ENCODE peak calls at places on chromosomes 2 and 18, in nine cellular contexts. One of them, this sample, is unnamed.

GRCh38 chr2:240163056-240163714 is 22.7 kb upstream of the OTOS start:
- DNase-seq in esophagus muscularis mucosa: no peak
- DNase-seq in fibroblast of the aortic adventitia: no peak
- DNase-seq in heart right ventricle: no peak
- DNase-seq in PC-9: no peak
- DNase-seq in epithelial cell of esophagus: no peak
- DNase-seq in spleen: peak; percentile 58
- DNase-seq in right cardiac atrium: no peak
- DNase-seq in foreskin fibroblast: no peak
- DNase-seq in this sample: no peak

GRCh38 chr18:73552171-73552570 is 595.5 kb downstream of the FBXO15 start:
- DNase-seq in esophagus muscularis mucosa: no peak
- DNase-seq in fibroblast of the aortic adventitia: no peak
- DNase-seq in heart right ventricle: no peak
- DNase-seq in PC-9: no peak
- DNase-seq in epithelial cell of esophagus: no peak
- DNase-seq in spleen: no peak
- DNase-seq in right cardiac atrium: no peak
- DNase-seq in foreskin fibroblast: no peak
- DNase-seq in this sample: no peak

GRCh38 chr2:21261591-21261990 is 137.8 kb downstream of the TDRD15 start:
- DNase-seq in esophagus muscularis mucosa: peak; percentile 72
- DNase-seq in fibroblast of the aortic adventitia: no peak
- DNase-seq in heart right ventricle: no peak
- DNase-seq in PC-9: no peak
- DNase-seq in epithelial cell of esophagus: no peak
- DNase-seq in spleen: no peak
- DNase-seq in right cardiac atrium: no peak
- DNase-seq in foreskin fibroblast: no peak
- DNase-seq in this sample: no peak

GRCh38 chr2:224958466-224958857 is 83.8 kb downstream of the DOCK10 start:
- DNase-seq in esophagus muscularis mucosa: no peak
- DNase-seq in fibroblast of the aortic adventitia: peak; percentile 84
- DNase-seq in heart right ventricle: no peak
- DNase-seq in PC-9: no peak
- DNase-seq in epithelial cell of esophagus: no peak
- DNase-seq in spleen: no peak
- DNase-seq in right cardiac atrium: no peak
- DNase-seq in foreskin fibroblast: peak; percentile 88
- DNase-seq in this sample: no peak

GRCh38 chr2:177272765-177273164 is 8.2 kb upstream of the NFE2L2 start:
- DNase-seq in esophagus muscularis mucosa: no peak
- DNase-seq in fibroblast of the aortic adventitia: no peak
- DNase-seq in heart right ventricle: no peak
- DNase-seq in PC-9: no peak
- DNase-seq in epithelial cell of esophagus: no peak
- DNase-seq in spleen: no peak
- DNase-seq in right cardiac atrium: no peak
- DNase-seq in foreskin fibroblast: no peak
- DNase-seq in this sample: no peak

GRCh38 chr2:191488135-191488534 is 189.8 kb upstream of the NABP1 start:
- DNase-seq in esophagus muscularis mucosa: no peak
- DNase-seq in fibroblast of the aortic adventitia: no peak
- DNase-seq in heart right ventricle: no peak
- DNase-seq in PC-9: peak; percentile 59
- DNase-seq in epithelial cell of esophagus: peak; percentile 89
- DNase-seq in spleen: no peak
- DNase-seq in right cardiac atrium: peak; percentile 34
- DNase-seq in foreskin fibroblast: peak; percentile 12
- DNase-seq in this sample: no peak

GRCh38 chr2:112989611-112990010 is 11.8 kb downstream of the IL36G start:
- DNase-seq in esophagus muscularis mucosa: no peak
- DNase-seq in fibroblast of the aortic adventitia: no peak
- DNase-seq in heart right ventricle: no peak
- DNase-seq in PC-9: no peak
- DNase-seq in epithelial cell of esophagus: no peak
- DNase-seq in spleen: no peak
- DNase-seq in right cardiac atrium: no peak
- DNase-seq in foreskin fibroblast: no peak
- DNase-seq in this sample: no peak

GRCh38 chr2:191665286-191665685 is 12.7 kb upstream of the NABP1 start:
- DNase-seq in esophagus muscularis mucosa: no peak
- DNase-seq in fibroblast of the aortic adventitia: peak; percentile 50
- DNase-seq in heart right ventricle: no peak
- DNase-seq in PC-9: no peak
- DNase-seq in epithelial cell of esophagus: peak; percentile 80
- DNase-seq in spleen: no peak
- DNase-seq in right cardiac atrium: no peak
- DNase-seq in foreskin fibroblast: peak; percentile 77
- DNase-seq in this sample: no peak

GRCh38 chr2:120470041-120470716 is 124.2 kb downstream of the INHBB start:
- DNase-seq in esophagus muscularis mucosa: no peak
- DNase-seq in fibroblast of the aortic adventitia: peak; percentile 95
- DNase-seq in heart right ventricle: peak; percentile 69
- DNase-seq in PC-9: peak; percentile 84
- DNase-seq in epithelial cell of esophagus: peak; percentile 92
- DNase-seq in spleen: peak; percentile 77
- DNase-seq in right cardiac atrium: peak; percentile 93
- DNase-seq in foreskin fibroblast: peak; percentile 99
- DNase-seq in this sample: no peak

GRCh38 chr2:239865059-239865639 is 160.0 kb downstream of the NDUFA10 start:
- DNase-seq in esophagus muscularis mucosa: peak; percentile 24
- DNase-seq in fibroblast of the aortic adventitia: no peak
- DNase-seq in heart right ventricle: no peak
- DNase-seq in PC-9: no peak
- DNase-seq in epithelial cell of esophagus: no peak
- DNase-seq in spleen: no peak
- DNase-seq in right cardiac atrium: no peak
- DNase-seq in foreskin fibroblast: no peak
- DNase-seq in this sample: no peak

GRCh38 chr2:163800889-163801498 is 65.2 kb upstream of the FIGN start:
- DNase-seq in esophagus muscularis mucosa: no peak
- DNase-seq in fibroblast of the aortic adventitia: peak; percentile 15
- DNase-seq in heart right ventricle: no peak
- DNase-seq in PC-9: no peak
- DNase-seq in epithelial cell of esophagus: peak; percentile 11
- DNase-seq in spleen: no peak
- DNase-seq in right cardiac atrium: no peak
- DNase-seq in foreskin fibroblast: no peak
- DNase-seq in this sample: peak; percentile 40

GRCh38 chr2:213281156-213281555 is 3.1 kb upstream of the SPAG16 start:
- DNase-seq in esophagus muscularis mucosa: no peak
- DNase-seq in fibroblast of the aortic adventitia: peak; percentile 71
- DNase-seq in heart right ventricle: no peak
- DNase-seq in PC-9: no peak
- DNase-seq in epithelial cell of esophagus: no peak
- DNase-seq in spleen: no peak
- DNase-seq in right cardiac atrium: no peak
- DNase-seq in foreskin fibroblast: peak; percentile 47
- DNase-seq in this sample: no peak
- H3K4me3 ChIP-seq in esophagus muscularis mucosa: no peak overlapping the region
- H3K4me3 ChIP-seq in fibroblast of the aortic adventitia: no peak overlapping the region
- H3K4me3 ChIP-seq in heart right ventricle: no peak overlapping the region
- H3K4me3 ChIP-seq in PC-9: no peak overlapping the region
- H3K4me3 ChIP-seq in epithelial cell of esophagus: no peak overlapping the region
- H3K4me3 ChIP-seq in spleen: no peak overlapping the region
- H3K4me3 ChIP-seq in right cardiac atrium: no peak overlapping the region
- H3K4me3 ChIP-seq in foreskin fibroblast: no peak overlapping the region
- H3K4me3 ChIP-seq in this sample: no peak overlapping the region

GRCh38 chr2:104849036-104849551 is 4.8 kb upstream of the POU3F3 start:
- DNase-seq in esophagus muscularis mucosa: no peak
- DNase-seq in fibroblast of the aortic adventitia: no peak
- DNase-seq in heart right ventricle: no peak
- DNase-seq in PC-9: no peak
- DNase-seq in epithelial cell of esophagus: no peak
- DNase-seq in spleen: no peak
- DNase-seq in right cardiac atrium: no peak
- DNase-seq in foreskin fibroblast: no peak
- DNase-seq in this sample: no peak

GRCh38 chr2:104852161-104852689 is 1.7 kb upstream of the POU3F3 start:
- DNase-seq in esophagus muscularis mucosa: peak; percentile 62
- DNase-seq in fibroblast of the aortic adventitia: no peak
- DNase-seq in heart right ventricle: peak; percentile 17
- DNase-seq in PC-9: no peak
- DNase-seq in epithelial cell of esophagus: no peak
- DNase-seq in spleen: no peak
- DNase-seq in right cardiac atrium: no peak
- DNase-seq in foreskin fibroblast: peak; percentile 31
- DNase-seq in this sample: no peak

GRCh38 chr2:104851236-104852160 is 2.4 kb upstream of the POU3F3 start:
- DNase-seq in esophagus muscularis mucosa: peak; percentile 47
- DNase-seq in fibroblast of the aortic adventitia: no peak
- DNase-seq in heart right ventricle: no peak
- DNase-seq in PC-9: no peak
- DNase-seq in epithelial cell of esophagus: no peak
- DNase-seq in spleen: no peak
- DNase-seq in right cardiac atrium: no peak
- DNase-seq in foreskin fibroblast: no peak
- DNase-seq in this sample: no peak

GRCh38 chr2:104849618-104850097 is 4.3 kb upstream of the POU3F3 start:
- DNase-seq in esophagus muscularis mucosa: peak; percentile 70
- DNase-seq in fibroblast of the aortic adventitia: peak; percentile 59
- DNase-seq in heart right ventricle: peak; percentile 39
- DNase-seq in PC-9: peak; percentile 19
- DNase-seq in epithelial cell of esophagus: peak; percentile 66
- DNase-seq in spleen: peak; percentile 80
- DNase-seq in right cardiac atrium: peak; percentile 68
- DNase-seq in foreskin fibroblast: peak; percentile 75
- DNase-seq in this sample: peak; percentile 73

GRCh38 chr2:104850322-104851184 is 3.4 kb upstream of the POU3F3 start:
- DNase-seq in esophagus muscularis mucosa: peak; percentile 88
- DNase-seq in fibroblast of the aortic adventitia: no peak
- DNase-seq in heart right ventricle: no peak
- DNase-seq in PC-9: no peak
- DNase-seq in epithelial cell of esophagus: no peak
- DNase-seq in spleen: no peak
- DNase-seq in right cardiac atrium: no peak
- DNase-seq in foreskin fibroblast: no peak
- DNase-seq in this sample: no peak
- H3K4me3 ChIP-seq in esophagus muscularis mucosa: no peak overlapping the region
- H3K4me3 ChIP-seq in fibroblast of the aortic adventitia: no peak overlapping the region
- H3K4me3 ChIP-seq in heart right ventricle: no peak overlapping the region
- H3K4me3 ChIP-seq in PC-9: no peak overlapping the region
- H3K4me3 ChIP-seq in epithelial cell of esophagus: no peak overlapping the region
- H3K4me3 ChIP-seq in spleen: no peak overlapping the region
- H3K4me3 ChIP-seq in right cardiac atrium: no peak overlapping the region
- H3K4me3 ChIP-seq in foreskin fibroblast: no peak overlapping the region
- H3K4me3 ChIP-seq in this sample: no peak overlapping the region

GRCh38 chr2:9949992-9950520 is 1.4 kb upstream of the GRHL1 start:
- DNase-seq in esophagus muscularis mucosa: peak; percentile 75
- DNase-seq in fibroblast of the aortic adventitia: no peak
- DNase-seq in heart right ventricle: no peak
- DNase-seq in PC-9: no peak
- DNase-seq in epithelial cell of esophagus: no peak
- DNase-seq in spleen: no peak
- DNase-seq in right cardiac atrium: no peak
- DNase-seq in foreskin fibroblast: no peak
- DNase-seq in this sample: no peak
- H3K4me3 ChIP-seq in esophagus muscularis mucosa: no peak overlapping the region
- H3K4me3 ChIP-seq in fibroblast of the aortic adventitia: no peak overlapping the region
- H3K4me3 ChIP-seq in heart right ventricle: no peak overlapping the region
- H3K4me3 ChIP-seq in PC-9: peak overlapping the region; percentile 59
- H3K4me3 ChIP-seq in epithelial cell of esophagus: no peak overlapping the region
- H3K4me3 ChIP-seq in spleen: no peak overlapping the region
- H3K4me3 ChIP-seq in right cardiac atrium: no peak overlapping the region
- H3K4me3 ChIP-seq in foreskin fibroblast: no peak overlapping the region
- H3K4me3 ChIP-seq in this sample: no peak overlapping the region

DNA sequence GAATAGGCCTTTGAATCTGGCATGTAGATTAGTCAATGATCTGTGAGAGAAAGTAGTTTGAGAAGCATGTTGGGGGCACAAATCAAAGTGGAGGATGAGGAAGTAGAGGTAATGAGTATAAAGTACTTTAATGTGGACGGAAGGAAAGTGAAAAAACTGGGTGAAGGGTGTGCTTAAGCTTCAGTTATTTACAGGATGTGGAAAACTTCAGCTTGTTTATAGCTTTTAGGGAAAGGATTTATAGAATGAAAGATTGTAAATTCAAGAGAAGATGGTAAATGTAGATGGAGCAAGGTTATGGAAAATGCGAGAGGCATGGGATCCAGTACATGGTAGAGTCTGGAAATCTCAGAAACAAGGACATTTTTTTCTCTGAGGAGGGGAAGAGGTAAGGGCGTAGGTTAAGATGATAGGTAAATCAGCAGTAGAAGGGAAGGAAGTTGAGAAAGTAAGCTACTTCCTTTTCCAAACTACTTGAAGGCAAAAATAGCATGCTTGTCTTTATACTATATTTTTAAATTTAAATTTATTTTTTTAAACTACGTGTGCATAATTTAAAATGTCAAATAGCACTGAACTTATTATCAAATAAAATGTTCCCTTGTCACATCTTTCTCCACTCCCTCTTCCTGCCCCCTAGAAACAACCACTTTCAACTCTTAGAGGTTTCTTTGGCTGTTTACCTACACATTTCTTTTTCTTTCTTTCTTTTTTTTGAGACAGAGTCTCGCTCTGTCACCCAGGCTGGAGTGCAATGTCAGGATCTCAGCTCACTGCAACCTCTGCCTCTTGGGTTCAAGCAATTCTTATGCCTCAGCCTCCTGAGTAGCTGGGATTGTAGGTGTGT is 8.5 kb downstream of the FAM117B start:
- DNase-seq in esophagus muscularis mucosa: no peak
- DNase-seq in fibroblast of the aortic adventitia: no peak
- DNase-seq in heart right ventricle: no peak
- DNase-seq in PC-9: no peak
- DNase-seq in epithelial cell of esophagus: no peak
- DNase-seq in spleen: no peak
- DNase-seq in right cardiac atrium: no peak
- DNase-seq in foreskin fibroblast: no peak
- DNase-seq in this sample: no peak
- H3K4me3 ChIP-seq in esophagus muscularis mucosa: no peak overlapping the region
- H3K4me3 ChIP-seq in fibroblast of the aortic adventitia: no peak overlapping the region
- H3K4me3 ChIP-seq in heart right ventricle: no peak overlapping the region
- H3K4me3 ChIP-seq in PC-9: no peak overlapping the region
- H3K4me3 ChIP-seq in epithelial cell of esophagus: no peak overlapping the region
- H3K4me3 ChIP-seq in spleen: no peak overlapping the region
- H3K4me3 ChIP-seq in right cardiac atrium: no peak overlapping the region
- H3K4me3 ChIP-seq in foreskin fibroblast: no peak overlapping the region
- H3K4me3 ChIP-seq in this sample: no peak overlapping the region